ENCODE peak calls at places on chromosomes 11 and 22, in four cellular contexts. L is mammary epithelial cell, S is RWPE1, C is HFFc6. U is an unnamed sample.

GRCh38 chr11:122085264-122085663 is 30.8 kb downstream of the BLID start:
- DNase-seq in S (peak; percentile 34), C (peak; percentile 92), L (peak; percentile 75), U (no peak)

GRCh38 chr11:10657308-10658271 is 36.0 kb downstream of the IRAG1 start:
- DNase-seq in S (peak; percentile 23), C (peak; percentile 67), L (peak; percentile 22), U (no peak)

GRCh38 chr22:24432059-24432853 is 4.9 kb downstream of the ADORA2A start:
- DNase-seq in C (no peak), L (peak; percentile 44), S (peak; percentile 27), U (no peak)

GRCh38 chr22:25406510-25407210 is 157.8 kb upstream of the GRK3 start:
- DNase-seq in L (no peak), C (no peak), S (no peak), U (no peak)

GRCh38 chr22:35477911-35478582 is 62.6 kb upstream of the RASD2 start:
- DNase-seq in L (no peak), S (peak; percentile 69), C (peak; percentile 86), U (no peak)

GRCh38 chr11:19934828-19935259 is 222.2 kb downstream of the NAV2 start:
- DNase-seq in L (peak; percentile 53), C (peak; percentile 89), S (no peak), U (no peak)

GRCh38 chr11:27427183-27427980 is 45.2 kb downstream of the LGR4 start:
- DNase-seq in L (no peak), S (peak; percentile 13), C (peak; percentile 55), U (no peak)

GRCh38 chr11:20251496-20251895 is 91.2 kb upstream of the DBX1 start:
- DNase-seq in L (no peak), C (no peak), S (no peak), U (no peak)